ENCODE peak calls at places on chromosomes 2 and 18, in four cellular contexts. C, I, Y and L are unnamed samples.

GRCh38 chr18:35386600-35387366 is 9.6 kb upstream of the ZNF396 start:
- DNase-seq in I (peak; percentile 70), C (peak; percentile 86), Y (no peak), L (peak; percentile 93)

GRCh38 chr2:116737951-116738350 is 1076.5 kb upstream of the DDX18 start:
- DNase-seq in C (no peak), I (no peak), Y (no peak), L (no peak)

GRCh38 chr2:42755161-42755900 is 8.6 kb downstream of the OXER1 start:
- DNase-seq in Y (no peak), I (no peak), C (no peak), L (no peak)

GRCh38 chr2:203453858-203454451 is 81.1 kb downstream of the RAPH1 start:
- DNase-seq in I (peak; percentile 61), C (peak; percentile 58), Y (peak; percentile 4), L (peak; percentile 52)

GRCh38 chr2:112149866-112150435 is 11.8 kb downstream of the FBLN7 start:
- DNase-seq in Y (no peak), I (no peak), C (no peak), L (no peak)

GRCh38 chr2:101558740-101559508 is 84.0 kb upstream of the RFX8 start:
- DNase-seq in C (no peak), I (peak; percentile 77), Y (no peak), L (no peak)

GRCh38 chr18:55559735-55560134 is 28.3 kb downstream of the TCF4 start:
- DNase-seq in Y (no peak), C (no peak), I (no peak), L (no peak)

GRCh38 chr2:148701877-148702276 is 57.3 kb downstream of the EPC2 start:
- DNase-seq in Y (no peak), I (no peak), C (no peak), L (no peak)

GRCh38 chr2:1024981-1025380 is 74.3 kb downstream of the SNTG2 start:
- DNase-seq in C (no peak), I (no peak), Y (no peak), L (no peak)

GRCh38 chr2:230665263-230665691 is 47.4 kb upstream of the CAB39 start:
- DNase-seq in Y (peak; percentile 73), C (no peak), I (no peak), L (no peak)

GRCh38 chr18:45566025-45566740 is 49.1 kb upstream of the SLC14A2 start:
- DNase-seq in I (no peak), C (no peak), Y (no peak), L (no peak)

GRCh38 chr2:75570948-75571729 is 10.4 kb upstream of the EVA1A start:
- DNase-seq in I (peak; percentile 96), C (no peak), Y (no peak), L (no peak)

GRCh38 chr2:68318686-68319396 is 908 bp downstream of the CNRIP1 start:
- DNase-seq in Y (no peak), C (no peak), I (no peak), L (peak; percentile 7)

GRCh38 chr2:235034270-235035135 is 82.7 kb downstream of the SH3BP4 start:
- DNase-seq in I (no peak), C (no peak), Y (no peak), L (no peak)

GRCh38 chr2:144452169-144453038 is 67.5 kb downstream of the ZEB2 start:
- DNase-seq in Y (no peak), I (no peak), C (peak; percentile 76), L (peak; percentile 52)

GRCh38 chr2:120123090-120123489 is 100.1 kb downstream of the TMEM185B start:
- DNase-seq in I (no peak), C (no peak), Y (no peak), L (no peak)

GRCh38 chr2:220277445-220277960 is 650.1 kb downstream of the SLC4A3 start:
- DNase-seq in I (no peak), Y (no peak), C (no peak), L (no peak)

GRCh38 chr2:201890447-201890846 is 84.1 kb downstream of the CDK15 start:
- DNase-seq in I (no peak), C (no peak), Y (no peak), L (no peak)

GRCh38 chr2:9221223-9221622 is 14.6 kb downstream of the ASAP2 start:
- DNase-seq in I (no peak), C (no peak), Y (no peak), L (no peak)

GRCh38 chr18:77191241-77191751 is 58.4 kb upstream of the GALR1 start:
- DNase-seq in I (no peak), Y (no peak), C (no peak), L (no peak)

GRCh38 chr2:27664245-27664574 is 521 bp downstream of the SLC4A1AP start:
- DNase-seq in C (no peak), Y (no peak), I (no peak), L (no peak)

GRCh38 chr2:165634855-165635254 is 159.2 kb downstream of the GALNT3 start:
- DNase-seq in C (no peak), I (no peak), Y (no peak), L (peak; percentile 25)

GRCh38 chr2:64562148-64562784 is 38.1 kb downstream of the AFTPH start:
- DNase-seq in C (no peak), I (peak; percentile 26), Y (no peak), L (no peak)

GRCh38 chr2:16186661-16187516 is 246.5 kb downstream of the MYCN start:
- DNase-seq in Y (no peak), C (no peak), I (no peak), L (no peak)

GRCh38 chr2:219457784-219458369 is 23.2 kb downstream of the SPEG start:
- DNase-seq in Y (no peak), I (no peak), C (peak; percentile 26), L (no peak)

GRCh38 chr2:11688222-11689069 is 18.5 kb upstream of the NTSR2 start:
- DNase-seq in Y (peak; percentile 9), C (peak; percentile 87), I (peak; percentile 48), L (peak; percentile 86)

GRCh38 chr2:240253583-240254145 is 113.2 kb upstream of the OTOS start:
- DNase-seq in I (no peak), Y (no peak), C (no peak), L (no peak)

GRCh38 chr2:133492719-133493366 is 75.4 kb downstream of the NCKAP5 start:
- DNase-seq in Y (no peak), I (no peak), C (no peak), L (no peak)

GRCh38 chr2:29518988-29519925 is 402.1 kb downstream of the ALK start:
- DNase-seq in Y (no peak), C (no peak), I (no peak), L (no peak)

DNA sequence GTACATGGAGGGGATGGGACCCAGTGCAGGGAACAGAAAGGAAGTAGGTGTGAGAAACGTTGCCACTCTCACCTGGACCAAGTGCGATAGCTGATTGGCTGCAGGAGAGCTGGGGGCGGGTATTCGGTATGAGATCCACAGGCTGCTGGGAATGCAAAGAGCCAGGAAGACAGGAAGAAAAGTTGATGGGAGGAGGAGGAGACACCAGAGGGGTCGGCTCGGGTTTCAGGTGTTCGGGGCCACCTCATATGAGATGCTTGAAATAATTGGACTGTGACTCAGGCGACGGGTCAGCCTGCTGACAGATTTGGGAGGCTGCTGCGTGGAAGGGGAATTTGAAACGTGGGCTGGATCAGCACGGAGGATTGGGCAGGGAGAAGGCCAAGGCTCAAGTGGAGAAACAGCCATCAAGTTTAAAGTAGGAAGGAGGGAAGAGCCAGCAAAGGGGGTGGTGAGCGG is 65.1 kb downstream of the MRPS9 start:
- DNase-seq in I (peak; percentile 15), C (no peak), Y (no peak), L (peak; percentile 22)
- TF ChIP-seq SP1 in I (no peak), C (no peak), Y (no peak), L (no peak)

GRCh38 chr2:85420743-85421705 is 2.5 kb downstream of the SH2D6 start:
- DNase-seq in I (peak; percentile 94), Y (no peak), C (peak; percentile 94), L (peak; percentile 88)
- TF ChIP-seq FOXK2 in I (peak; percentile 31), Y (no peak), C (peak; percentile 19), L (no peak)

GRCh38 chr2:20625491-20625919 is 25.4 kb downstream of the HS1BP3 start:
- DNase-seq in Y (no peak), C (no peak), I (no peak), L (no peak)
- TF ChIP-seq SP1 in Y (no peak), C (no peak), I (no peak), L (no peak)

GRCh38 chr2:72926368-72926767 is 9.0 kb downstream of the EMX1 start:
- DNase-seq in I (no peak), C (no peak), Y (no peak), L (no peak)

GRCh38 chr2:72927066-72927465 is 9.7 kb downstream of the EMX1 start:
- DNase-seq in C (no peak), I (no peak), Y (no peak), L (no peak)

GRCh38 chr2:72925328-72925943 is 8.1 kb downstream of the EMX1 start:
- DNase-seq in C (no peak), Y (no peak), I (no peak), L (no peak)

GRCh38 chr2:72923833-72924352 is 6.6 kb downstream of the EMX1 start:
- DNase-seq in I (no peak), C (no peak), Y (no peak), L (no peak)

DNA sequence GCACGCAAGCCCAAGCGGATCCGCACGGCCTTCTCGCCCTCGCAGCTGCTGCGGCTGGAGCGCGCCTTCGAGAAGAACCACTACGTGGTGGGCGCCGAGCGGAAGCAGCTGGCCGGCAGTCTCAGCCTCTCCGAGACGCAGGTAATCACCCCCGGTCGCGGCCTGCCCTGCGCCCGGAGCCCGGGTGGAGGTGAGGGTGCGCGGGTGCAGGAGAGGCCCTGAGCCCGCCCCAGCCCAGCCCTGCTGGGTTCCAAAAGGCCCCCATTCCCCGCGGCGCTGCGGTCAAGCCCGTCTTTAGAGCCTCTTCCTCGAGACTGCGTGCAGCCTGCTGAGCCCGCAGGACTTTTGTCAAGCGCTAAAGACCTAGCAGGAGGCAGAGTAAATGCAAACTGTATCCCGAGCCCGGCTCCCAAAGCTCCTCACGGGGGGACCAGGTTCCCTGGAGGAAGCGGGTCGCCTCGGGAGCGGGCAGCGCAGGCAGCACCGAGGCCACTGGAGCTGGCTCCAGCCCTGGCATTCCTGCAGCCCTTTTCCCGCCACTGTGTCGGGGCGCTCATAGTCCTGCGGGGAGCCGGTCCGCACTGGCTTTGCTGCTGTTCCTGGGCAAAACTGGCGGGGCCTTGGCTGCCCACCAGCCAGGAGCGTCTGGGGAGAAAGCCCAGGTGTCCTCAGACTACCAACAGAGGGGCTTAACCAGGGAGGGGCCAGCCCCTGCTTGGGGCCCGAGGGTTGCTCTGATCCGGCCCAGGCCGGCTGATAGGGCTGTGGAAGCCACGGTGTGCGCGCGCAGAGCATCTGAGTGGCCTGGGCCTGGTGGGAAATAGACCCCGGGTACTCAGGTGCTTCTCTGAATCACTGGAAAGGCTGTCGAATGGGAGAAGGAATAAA is 7.3 kb downstream of the EMX1 start:
- DNase-seq in C (no peak), Y (no peak), I (no peak), L (no peak)
- TF ChIP-seq FOXK2 in C (no peak), Y (no peak), I (no peak), L (no peak)